ENCODE peak calls at places on chromosomes 7 and 10, in seven cellular contexts. T, C, U, G, Z, D and O are unnamed samples.

GRCh38 chr7:90383422-90383821 is 19.8 kb upstream of the CLDN12 start:
- DNase-seq in C (no peak), Z (no peak), G (no peak), T (no peak), D (no peak), U (no peak), O (no peak)

GRCh38 chr7:30562909-30563308 is 31.8 kb upstream of the GARS1 start:
- DNase-seq in T (no peak), Z (no peak), C (no peak), G (no peak), U (no peak), D (peak), O (no peak)

GRCh38 chr10:45239642-45240041 is 75.8 kb downstream of the OR13A1 start:
- DNase-seq in U (no peak), D (no peak), Z (no peak), T (no peak), G (no peak), C (no peak), O (no peak)

GRCh38 chr10:615583-616152 is 73.8 kb downstream of the DIP2C start:
- DNase-seq in Z (no peak), G (no peak), U (no peak), C (peak), D (no peak), T (no peak), O (no peak)

GRCh38 chr7:16587785-16588184 is 57.8 kb downstream of the ANKMY2 start:
- DNase-seq in G (no peak), Z (no peak), T (no peak), U (no peak), C (no peak), D (no peak), O (no peak)

GRCh38 chr10:77604063-77604462 is 33.5 kb downstream of the KCNMA1 start:
- DNase-seq in D (no peak), C (no peak), T (no peak), U (no peak), G (no peak), Z (no peak), O (no peak)

GRCh38 chr10:44947356-44948152 is 12.0 kb upstream of the RASSF4 start:
- DNase-seq in T (no peak), D (no peak), Z (no peak), G (no peak), U (no peak), C (no peak), O (no peak)

GRCh38 chr10:28343987-28344895 is 41.4 kb upstream of the MPP7 start:
- DNase-seq in C (no peak), T (no peak), Z (no peak), U (no peak), G (no peak), D (no peak), O (no peak)

GRCh38 chr7:90626011-90626410 is 29.9 kb downstream of the CDK14 start:
- DNase-seq in U (no peak), G (no peak), Z (no peak), T (no peak), C (no peak), D (no peak), O (no peak)

GRCh38 chr10:69645751-69646687 is 16.0 kb downstream of the FAM241B start:
- DNase-seq in C (peak), U (no peak), T (no peak), D (no peak), G (no peak), Z (no peak), O (no peak)

GRCh38 chr10:102227050-102227449 is 951 bp downstream of the ELOVL3 start:
- DNase-seq in Z (no peak), U (no peak), T (no peak), G (no peak), C (peak), D (peak), O (no peak)

GRCh38 chr10:104614245-104614831 is 26.8 kb upstream of the SORCS3 start:
- DNase-seq in T (peak), C (no peak), U (no peak), G (no peak), Z (no peak), D (peak), O (no peak)

GRCh38 chr10:12414278-12414988 is 65.1 kb downstream of the CAMK1D start:
- DNase-seq in T (no peak), C (no peak), U (no peak), Z (no peak), D (no peak), G (no peak), O (no peak)

GRCh38 chr7:64947252-64948000 is 43.4 kb downstream of the ZNF117 start:
- DNase-seq in D (no peak), C (peak), Z (no peak), U (no peak), T (no peak), G (peak), O (no peak)

GRCh38 chr7:91656486-91657237 is 223.8 kb downstream of the MTERF1 start:
- DNase-seq in Z (no peak), U (no peak), D (no peak), T (no peak), C (no peak), G (peak), O (no peak)

GRCh38 chr10:91796332-91797076 is 1.7 kb upstream of the TNKS2 start:
- DNase-seq in D (no peak), G (no peak), U (no peak), T (peak), C (peak), Z (peak), O (peak)

GRCh38 chr7:36264123-36264916 is 111.3 kb downstream of the EEPD1 start:
- DNase-seq in D (no peak), Z (no peak), U (no peak), T (no peak), G (peak), C (peak), O (no peak)

GRCh38 chr7:135386181-135386580 is 123.7 kb downstream of the CNOT4 start:
- DNase-seq in U (no peak), Z (no peak), C (no peak), T (no peak), G (no peak), D (no peak), O (no peak)

GRCh38 chr7:121102619-121103018 is 114.1 kb downstream of the CPED1 start:
- DNase-seq in D (no peak), C (no peak), G (no peak), Z (no peak), U (no peak), T (no peak), O (no peak)